ENCODE peak calls at places on chromosomes 2 and 18, in seven cellular contexts. P is glutamatergic neuron; U is GM06990; R is thoracic aorta; E is hepatocyte; M is iPS DF 6.9; G is activated CD4-positive, alpha-beta T cell treated with anti-CD3 and anti-CD28 coated beads for 24 hours. D is an unnamed sample.

GRCh38 chr18:13793819-13794218 is 30.1 kb upstream of the MC5R start:
- DNase-seq in P (no peak), U (no peak), R (no peak), E (no peak), M (no peak), G (no peak), D (no peak)

GRCh38 chr2:234446404-234447076 is 50.3 kb downstream of the ARL4C start:
- DNase-seq in P (no peak), U (peak), R (no peak), E (peak), M (no peak), G (no peak), D (no peak)

GRCh38 chr2:241507430-241508239 is 749 bp downstream of the STK25 start:
- DNase-seq in P (peak), U (peak), R (no peak), E (peak), M (no peak), G (no peak), D (no peak)

GRCh38 chr2:64640153-64641044 is 13.3 kb downstream of the SERTAD2 start:
- DNase-seq in P (no peak), U (no peak), R (no peak), E (no peak), M (no peak), G (no peak), D (no peak)

GRCh38 chr2:189066037-189066436 is 91.9 kb downstream of the COL3A1 start:
- DNase-seq in P (no peak), U (no peak), R (no peak), E (no peak), M (no peak), G (no peak), D (no peak)

GRCh38 chr2:55843096-55843991 is 80.2 kb downstream of the EFEMP1 start:
- DNase-seq in P (no peak), U (no peak), R (no peak), E (peak), M (no peak), G (no peak), D (no peak)

GRCh38 chr18:59308201-59309014 is 10.0 kb downstream of the CPLX4 start:
- DNase-seq in P (peak), U (peak), R (no peak), E (peak), M (peak), G (peak), D (no peak)

GRCh38 chr2:98730053-98730850 is 680 bp downstream of the MGAT4A start:
- DNase-seq in P (peak), U (no peak), R (no peak), E (peak), M (no peak), G (no peak), D (no peak)

GRCh38 chr18:48227206-48227605 is 182.0 kb downstream of the ZBTB7C start:
- DNase-seq in P (no peak), U (no peak), R (no peak), E (no peak), M (no peak), G (no peak), D (no peak)

GRCh38 chr2:7845332-7845731 is 836.5 kb upstream of the ID2 start:
- DNase-seq in P (no peak), U (no peak), R (no peak), E (no peak), M (no peak), G (no peak), D (no peak)

GRCh38 chr2:216989335-216990129 is 129.7 kb upstream of the TNP1 start:
- DNase-seq in P (no peak), U (no peak), R (no peak), E (no peak), M (no peak), G (no peak), D (no peak)

GRCh38 chr2:169354244-169354643 is 8.1 kb downstream of the LRP2 start:
- DNase-seq in P (no peak), U (no peak), R (no peak), E (no peak), M (no peak), G (no peak), D (no peak)

GRCh38 chr2:85804583-85804982 is 50.8 kb downstream of the ATOH8 start:
- DNase-seq in P (no peak), U (no peak), R (no peak), E (no peak), M (no peak), G (no peak), D (no peak)

GRCh38 chr2:134988994-134989605 is 58.1 kb downstream of the MAP3K19 start:
- DNase-seq in P (no peak), U (no peak), R (no peak), E (peak), M (no peak), G (no peak), D (no peak)

GRCh38 chr18:13416848-13417247 is 198.3 kb downstream of the LDLRAD4 start:
- DNase-seq in P (no peak), U (no peak), R (no peak), E (peak), M (no peak), G (no peak), D (no peak)

GRCh38 chr2:179222076-179222475 is 42.6 kb downstream of the SESTD1 start:
- DNase-seq in P (no peak), U (no peak), R (no peak), E (no peak), M (no peak), G (no peak), D (no peak)

GRCh38 chr2:7620255-7620654 is 703.0 kb downstream of the RNF144A start:
- DNase-seq in P (no peak), U (no peak), R (no peak), E (no peak), M (no peak), G (no peak), D (no peak)

GRCh38 chr18:3790702-3791101 is 340.7 kb downstream of the TGIF1 start:
- DNase-seq in P (no peak), U (peak), R (no peak), E (no peak), M (no peak), G (no peak), D (no peak)

GRCh38 chr2:42931147-42931817 is 138.9 kb upstream of the HAAO start:
- DNase-seq in P (no peak), U (no peak), R (no peak), E (no peak), M (no peak), G (no peak), D (no peak)

GRCh38 chr18:4808891-4809290 is 353.8 kb upstream of the DLGAP1 start:
- DNase-seq in P (no peak), U (no peak), R (no peak), E (no peak), M (no peak), G (no peak), D (no peak)

GRCh38 chr2:127235082-127235702 is 15.1 kb upstream of the CYP27C1 start:
- DNase-seq in P (no peak), U (no peak), R (no peak), E (no peak), M (no peak), G (no peak), D (no peak)

GRCh38 chr2:102888514-102888913 is 126.7 kb downstream of the TMEM182 start:
- DNase-seq in P (no peak), U (no peak), R (no peak), E (no peak), M (no peak), G (no peak), D (no peak)

GRCh38 chr18:27599202-27599829 is 414.2 kb upstream of the CHST9 start:
- DNase-seq in P (peak), U (no peak), R (no peak), E (peak), M (peak), G (peak), D (no peak)

GRCh38 chr2:62724886-62725711 is 19.6 kb downstream of the EHBP1 start:
- DNase-seq in P (peak), U (no peak), R (no peak), E (no peak), M (no peak), G (no peak), D (no peak)

GRCh38 chr2:190547914-190548313 is 13.4 kb upstream of the NEMP2 start:
- DNase-seq in P (no peak), U (no peak), R (no peak), E (no peak), M (no peak), G (no peak), D (no peak)

GRCh38 chr2:190088917-190089316 is 26.4 kb upstream of the MSTN start:
- DNase-seq in P (peak), U (no peak), R (no peak), E (peak), M (peak), G (peak), D (no peak)

GRCh38 chr2:45676088-45676487 is 24.6 kb downstream of the PRKCE start:
- DNase-seq in P (no peak), U (no peak), R (no peak), E (no peak), M (no peak), G (no peak), D (no peak)

GRCh38 chr2:85259101-85259590 is 68.6 kb downstream of the TGOLN2 start:
- DNase-seq in P (no peak), U (no peak), R (no peak), E (peak), M (no peak), G (no peak), D (no peak)

GRCh38 chr2:190529486-190530104 is 4.9 kb downstream of the NEMP2 start:
- DNase-seq in P (no peak), U (no peak), R (no peak), E (no peak), M (no peak), G (no peak), D (no peak)

GRCh38 chr2:105329561-105330495 is at the start of gene TGFBRAP1:
- DNase-seq in P (peak), U (peak), R (no peak), E (peak), M (no peak), G (peak), D (no peak)

GRCh38 chr18:35344736-35345459 is 678 bp upstream of the ZNF24 start:
- DNase-seq in P (no peak), U (no peak), R (no peak), E (peak), M (no peak), G (no peak), D (no peak)

GRCh38 chr2:120609826-120610395 is 125.8 kb upstream of the GLI2 start:
- DNase-seq in P (no peak), U (no peak), R (no peak), E (no peak), M (no peak), G (no peak), D (no peak)

GRCh38 chr2:231037731-231038482 is 584 bp downstream of the C2orf72 start:
- DNase-seq in P (peak), U (no peak), R (no peak), E (peak), M (no peak), G (no peak), D (no peak)

GRCh38 chr2:31297751-31298150 is 63.8 kb downstream of the EHD3 start:
- DNase-seq in P (no peak), U (no peak), R (no peak), E (no peak), M (no peak), G (no peak), D (no peak)

GRCh38 chr2:96727431-96727830 is 12.4 kb downstream of the LMAN2L start:
- DNase-seq in P (no peak), U (no peak), R (no peak), E (no peak), M (no peak), G (no peak), D (no peak)

GRCh38 chr2:13308989-13309388 is 592.3 kb downstream of the TRIB2 start:
- DNase-seq in P (no peak), U (no peak), R (no peak), E (no peak), M (no peak), G (no peak), D (no peak)

GRCh38 chr18:54946149-54946581 is 13.1 kb downstream of the CCDC68 start:
- DNase-seq in P (no peak), U (peak), R (no peak), E (peak), M (no peak), G (peak), D (no peak)

GRCh38 chr18:64785686-64786085 is 636.8 kb upstream of the LINC00305 start:
- DNase-seq in P (no peak), U (no peak), R (no peak), E (no peak), M (no peak), G (no peak), D (no peak)

D was measured in iPS DF 19.7.